ENCODE peak calls at places on chromosomes 7 and 10, in eight cellular contexts. N, E, D, S, Y, L, J and U are unnamed samples.

GRCh38 chr10:92692085-92692671 is 2.4 kb downstream of the HHEX start:
- DNase-seq in N (no peak), E (no peak), D (no peak), S (no peak), Y (peak), L (no peak), J (no peak), U (no peak)

GRCh38 chr7:17233643-17234397 is 64.6 kb upstream of the AHR start:
- DNase-seq in N (no peak), E (no peak), D (no peak), S (no peak), Y (no peak), L (no peak), J (peak), U (no peak)

GRCh38 chr10:87658383-87658795 is 1.3 kb upstream of the PAPSS2 start:
- DNase-seq in N (no peak), E (no peak), D (peak), S (no peak), Y (no peak), L (no peak), J (no peak), U (no peak)

GRCh38 chr10:106396192-106396591 is 768.3 kb downstream of the SORCS1 start:
- DNase-seq in N (no peak), E (no peak), D (no peak), S (no peak), Y (no peak), L (no peak), J (no peak), U (no peak)

GRCh38 chr10:32961892-32962369 is 3.9 kb upstream of the ITGB1 start:
- DNase-seq in N (peak), E (no peak), D (peak), S (no peak), Y (no peak), L (no peak), J (peak), U (no peak)

GRCh38 chr7:115040526-115040925 is 118.6 kb downstream of the MDFIC start:
- DNase-seq in N (no peak), E (no peak), D (no peak), S (no peak), Y (no peak), L (no peak), J (no peak), U (no peak)

GRCh38 chr10:43735907-43736306 is 87.2 kb upstream of the ZNF32 start:
- DNase-seq in N (no peak), E (no peak), D (no peak), S (no peak), Y (no peak), L (no peak), J (peak), U (no peak)

GRCh38 chr7:130096243-130096827 is 26.0 kb downstream of the KLHDC10 start:
- DNase-seq in N (no peak), E (no peak), D (no peak), S (no peak), Y (no peak), L (no peak), J (no peak), U (no peak)